ENCODE peak calls at places on chromosomes 4 and X, in five cellular contexts. One of them, this sample, is unnamed.

GRCh38 chr4:48718818-48719465 is 61.1 kb downstream of the FRYL start:
- DNase-seq in cardiac muscle cell: no peak
- DNase-seq in PC-9: no peak
- DNase-seq in PC-3: no peak
- DNase-seq in neuronal stem cell: no peak
- DNase-seq in this sample: no peak

GRCh38 chr4:29046166-29046565 is 1674.0 kb upstream of the PCDH7 start:
- DNase-seq in cardiac muscle cell: peak; percentile 8
- DNase-seq in PC-9: no peak
- DNase-seq in PC-3: no peak
- DNase-seq in neuronal stem cell: no peak
- DNase-seq in this sample: no peak

GRCh38 chr4:84647307-84647884 is 64.5 kb downstream of the CDS1 start:
- DNase-seq in cardiac muscle cell: peak; percentile 27
- DNase-seq in PC-9: no peak
- DNase-seq in PC-3: no peak
- DNase-seq in neuronal stem cell: no peak
- DNase-seq in this sample: no peak

GRCh38 chr4:143668930-143669553 is 31.4 kb downstream of the FREM3 start:
- DNase-seq in cardiac muscle cell: no peak
- DNase-seq in PC-9: no peak
- DNase-seq in PC-3: no peak
- DNase-seq in neuronal stem cell: no peak
- DNase-seq in this sample: no peak

GRCh38 chrX:72052415-72053090 is 79.2 kb downstream of the RTL5 start:
- DNase-seq in cardiac muscle cell: peak; percentile 18
- DNase-seq in PC-9: no peak
- DNase-seq in PC-3: no peak
- DNase-seq in neuronal stem cell: no peak
- DNase-seq in this sample: no peak

GRCh38 chrX:75038925-75039324 is 113.7 kb upstream of the NEXMIF start:
- DNase-seq in cardiac muscle cell: peak; percentile 21
- DNase-seq in PC-9: peak; percentile 4
- DNase-seq in PC-3: peak; percentile 46
- DNase-seq in neuronal stem cell: no peak
- DNase-seq in this sample: no peak

GRCh38 chrX:68183612-68184214 is 249.6 kb downstream of the OPHN1 start:
- DNase-seq in cardiac muscle cell: peak; percentile 52
- DNase-seq in PC-9: no peak
- DNase-seq in PC-3: peak; percentile 72
- DNase-seq in neuronal stem cell: no peak
- DNase-seq in this sample: no peak

GRCh38 chrX:1561164-1561563 is 24.2 kb upstream of the P2RY8 start:
- DNase-seq in cardiac muscle cell: no peak
- DNase-seq in PC-9: no peak
- DNase-seq in PC-3: no peak
- DNase-seq in neuronal stem cell: no peak
- DNase-seq in this sample: no peak

GRCh38 chr4:69054578-69055200 is 41.6 kb upstream of the UGT2B7 start:
- DNase-seq in cardiac muscle cell: peak; percentile 82
- DNase-seq in PC-9: peak; percentile 18
- DNase-seq in PC-3: peak; percentile 91
- DNase-seq in neuronal stem cell: no peak
- DNase-seq in this sample: no peak

GRCh38 chr4:83112678-83113428 is 1.7 kb downstream of the PLAC8 start:
- DNase-seq in cardiac muscle cell: no peak
- DNase-seq in PC-9: peak; percentile 51
- DNase-seq in PC-3: no peak
- DNase-seq in neuronal stem cell: no peak
- DNase-seq in this sample: no peak

GRCh38 chrX:19152762-19153161 is 30.5 kb upstream of the ADGRG2 start:
- DNase-seq in cardiac muscle cell: no peak
- DNase-seq in PC-9: no peak
- DNase-seq in PC-3: peak; percentile 69
- DNase-seq in neuronal stem cell: no peak
- DNase-seq in this sample: peak; percentile 11

GRCh38 chr4:146916479-146917076 is 29.1 kb downstream of the TTC29 start:
- DNase-seq in cardiac muscle cell: peak; percentile 65
- DNase-seq in PC-9: peak; percentile 7
- DNase-seq in PC-3: peak; percentile 67
- DNase-seq in neuronal stem cell: peak; percentile 20
- DNase-seq in this sample: no peak

GRCh38 chr4:185792384-185793146 is 19.4 kb downstream of the SORBS2 start:
- DNase-seq in cardiac muscle cell: peak; percentile 95
- DNase-seq in PC-9: peak; percentile 60
- DNase-seq in PC-3: peak; percentile 85
- DNase-seq in neuronal stem cell: no peak
- DNase-seq in this sample: no peak

DNA sequence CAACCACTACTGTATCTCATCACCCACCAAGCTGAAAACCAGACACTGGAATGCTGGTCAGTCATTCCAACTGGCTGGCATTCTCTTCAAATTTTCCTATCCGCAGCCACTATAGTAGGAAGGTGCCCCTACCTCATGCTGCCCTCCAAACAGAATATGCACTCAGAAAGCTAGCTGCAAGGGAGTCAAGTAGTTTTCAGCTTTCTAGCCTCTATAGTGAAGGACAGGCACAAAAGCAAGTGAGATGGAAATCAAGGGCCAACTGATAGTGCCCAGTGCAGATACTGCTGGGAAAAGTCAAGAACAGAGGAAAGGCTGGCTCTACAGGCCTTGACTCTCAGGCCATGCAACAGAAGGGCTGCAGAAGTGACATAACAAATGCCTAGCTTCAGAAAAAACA is 47.2 kb downstream of the BCOR start:
- DNase-seq in cardiac muscle cell: no peak
- DNase-seq in PC-9: no peak
- DNase-seq in PC-3: no peak
- DNase-seq in neuronal stem cell: no peak
- DNase-seq in this sample: no peak
- H3K36me3 ChIP-seq in cardiac muscle cell: peaks cover 61% of the 10 kb centered on the region
- H3K36me3 ChIP-seq in PC-9: no peaks in the 10 kb centered on the region
- H3K36me3 ChIP-seq in PC-3: peaks cover 66% of the 10 kb centered on the region
- H3K36me3 ChIP-seq in neuronal stem cell: peaks cover 42% of the 10 kb centered on the region
- H3K36me3 ChIP-seq in this sample: peaks cover 12% of the 10 kb centered on the region

GRCh38 chr4:169122405-169122804 is 112.3 kb upstream of the CBR4 start:
- DNase-seq in cardiac muscle cell: no peak
- DNase-seq in PC-9: no peak
- DNase-seq in PC-3: no peak
- DNase-seq in neuronal stem cell: no peak
- DNase-seq in this sample: no peak
- H3K36me3 ChIP-seq in cardiac muscle cell: no peaks in the 10 kb centered on the region
- H3K36me3 ChIP-seq in PC-9: no peaks in the 10 kb centered on the region
- H3K36me3 ChIP-seq in PC-3: peaks cover 48% of the 10 kb centered on the region
- H3K36me3 ChIP-seq in neuronal stem cell: peaks cover 10% of the 10 kb centered on the region
- H3K36me3 ChIP-seq in this sample: peaks cover 16% of the 10 kb centered on the region

DNA sequence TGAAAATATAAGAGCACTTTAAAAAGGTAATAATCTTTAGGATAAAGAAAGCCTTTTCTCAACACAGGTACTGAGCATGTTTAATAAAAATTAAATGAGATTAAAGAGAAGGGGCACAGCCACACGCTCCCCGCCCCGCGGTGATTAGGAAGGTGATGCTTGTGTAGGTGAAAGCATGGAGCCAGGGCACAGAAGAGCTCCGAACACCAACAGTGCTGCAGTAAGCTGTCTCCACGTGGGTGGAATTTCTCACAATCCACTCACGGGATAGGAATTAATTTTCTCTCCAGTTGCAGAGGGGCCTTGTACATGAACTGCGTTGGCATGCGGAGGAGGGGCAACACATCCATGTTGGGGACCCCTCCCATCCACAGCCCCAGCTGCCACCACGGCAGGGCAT is 27.0 kb downstream of the DCTD start:
- DNase-seq in cardiac muscle cell: no peak
- DNase-seq in PC-9: no peak
- DNase-seq in PC-3: no peak
- DNase-seq in neuronal stem cell: no peak
- DNase-seq in this sample: no peak
- H3K36me3 ChIP-seq in cardiac muscle cell: peaks cover 29% of the 10 kb centered on the region
- H3K36me3 ChIP-seq in PC-9: no peaks in the 10 kb centered on the region
- H3K36me3 ChIP-seq in PC-3: peaks cover 15% of the 10 kb centered on the region
- H3K36me3 ChIP-seq in neuronal stem cell: peaks cover 24% of the 10 kb centered on the region
- H3K36me3 ChIP-seq in this sample: peaks cover 23% of the 10 kb centered on the region

GRCh38 chr4:87366763-87367162 is 24.2 kb downstream of the HSD17B11 start:
- DNase-seq in cardiac muscle cell: no peak
- DNase-seq in PC-9: no peak
- DNase-seq in PC-3: no peak
- DNase-seq in neuronal stem cell: no peak
- DNase-seq in this sample: no peak
- H3K36me3 ChIP-seq in cardiac muscle cell: peaks cover 5% of the 10 kb centered on the region
- H3K36me3 ChIP-seq in PC-9: no peaks in the 10 kb centered on the region
- H3K36me3 ChIP-seq in PC-3: no peaks in the 10 kb centered on the region
- H3K36me3 ChIP-seq in neuronal stem cell: peaks cover 2% of the 10 kb centered on the region
- H3K36me3 ChIP-seq in this sample: no peaks in the 10 kb centered on the region

DNA sequence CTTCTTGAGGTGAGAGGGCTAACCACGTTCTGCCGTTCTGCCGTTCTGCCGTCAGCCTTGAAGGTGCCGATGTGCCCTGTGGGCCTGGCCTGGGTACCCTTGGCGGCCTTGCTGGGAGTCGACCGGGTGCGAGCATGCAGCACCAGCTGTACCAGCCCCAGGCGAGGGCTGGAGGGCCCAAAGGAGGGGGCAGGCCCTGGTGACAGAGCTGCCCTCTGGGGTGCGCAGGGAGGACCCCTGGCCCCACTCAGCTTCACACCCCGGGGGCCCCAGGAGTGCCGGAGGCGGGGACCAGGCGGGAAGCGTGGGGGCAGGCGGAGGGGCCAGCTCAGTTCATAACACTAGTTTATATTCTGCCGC is 22.1 kb downstream of the UVSSA start:
- DNase-seq in cardiac muscle cell: no peak
- DNase-seq in PC-9: no peak
- DNase-seq in PC-3: no peak
- DNase-seq in neuronal stem cell: no peak
- DNase-seq in this sample: no peak
- H3K36me3 ChIP-seq in cardiac muscle cell: no peaks in the 10 kb centered on the region
- H3K36me3 ChIP-seq in PC-9: no peaks in the 10 kb centered on the region
- H3K36me3 ChIP-seq in PC-3: no peaks in the 10 kb centered on the region
- H3K36me3 ChIP-seq in neuronal stem cell: peaks cover 9% of the 10 kb centered on the region
- H3K36me3 ChIP-seq in this sample: peaks cover 13% of the 10 kb centered on the region